ENCODE peak calls at places on chromosomes 12 and 14, in six cellular contexts. One of them, this sample, is unnamed. For H3K27me3, the result is how much of the 10 kb centered on the place peaks cover.

GRCh38 chr12:272942-273906 is 10.6 kb upstream of the SLC6A13 start:
- DNase-seq in stomach: no peak
- DNase-seq in IMR-90: no peak
- DNase-seq in adrenal gland: no peak
- DNase-seq in tibial artery: no peak
- DNase-seq in upper lobe of left lung: no peak
- DNase-seq in this sample: no peak

GRCh38 chr12:122999986-123000420 is 19.5 kb downstream of the ARL6IP4 start:
- DNase-seq in upper lobe of left lung: no peak
- DNase-seq in adrenal gland: no peak
- DNase-seq in stomach: no peak
- DNase-seq in IMR-90: no peak
- DNase-seq in tibial artery: no peak
- DNase-seq in this sample: no peak

GRCh38 chr14:90140298-90140955 is 78.6 kb downstream of the KCNK13 start:
- DNase-seq in IMR-90: peak
- DNase-seq in stomach: no peak
- DNase-seq in upper lobe of left lung: no peak
- DNase-seq in adrenal gland: no peak
- DNase-seq in tibial artery: no peak
- DNase-seq in this sample: no peak

GRCh38 chr14:104104006-104104901 is 18.8 kb downstream of the ASPG start:
- DNase-seq in stomach: no peak
- DNase-seq in upper lobe of left lung: peak
- DNase-seq in tibial artery: no peak
- DNase-seq in adrenal gland: peak
- DNase-seq in IMR-90: no peak
- DNase-seq in this sample: no peak

GRCh38 chr14:26729851-26730250 is 132.0 kb upstream of the NOVA1 start:
- DNase-seq in tibial artery: no peak
- DNase-seq in upper lobe of left lung: no peak
- DNase-seq in stomach: no peak
- DNase-seq in adrenal gland: no peak
- DNase-seq in IMR-90: no peak
- DNase-seq in this sample: no peak

GRCh38 chr12:51866762-51867161 is 18.2 kb upstream of the FIGNL2 start:
- DNase-seq in adrenal gland: no peak
- DNase-seq in upper lobe of left lung: no peak
- DNase-seq in IMR-90: no peak
- DNase-seq in stomach: no peak
- DNase-seq in tibial artery: no peak
- DNase-seq in this sample: no peak

GRCh38 chr12:132558861-132559623 is 51.3 kb downstream of the LRCOL1 start:
- DNase-seq in adrenal gland: no peak
- DNase-seq in IMR-90: no peak
- DNase-seq in stomach: no peak
- DNase-seq in tibial artery: no peak
- DNase-seq in upper lobe of left lung: peak
- DNase-seq in this sample: no peak

GRCh38 chr14:88326352-88327103 is 3.5 kb upstream of the KCNK10 start:
- DNase-seq in tibial artery: no peak
- DNase-seq in adrenal gland: no peak
- DNase-seq in IMR-90: no peak
- DNase-seq in stomach: no peak
- DNase-seq in upper lobe of left lung: peak
- DNase-seq in this sample: no peak

DNA sequence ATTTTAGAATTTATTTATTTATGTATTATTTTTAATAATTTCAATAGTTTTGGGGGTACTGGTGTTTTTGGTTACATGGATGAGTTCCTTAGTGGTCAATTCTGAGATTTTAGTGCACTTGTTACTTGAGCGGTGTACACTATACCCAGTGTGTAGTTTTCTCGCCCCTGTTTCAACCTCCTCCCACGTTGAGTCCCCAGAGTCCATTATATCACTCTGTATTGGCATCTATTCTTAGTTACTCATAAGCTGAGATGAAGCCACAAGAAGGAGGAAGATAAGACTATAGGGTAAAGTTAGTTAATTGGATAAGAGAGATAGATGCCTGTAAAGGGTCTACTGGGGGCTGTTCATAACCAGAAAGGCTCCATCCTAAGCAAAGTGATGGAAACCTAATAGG is 4.0 kb downstream of the C1S start:
- DNase-seq in IMR-90: no peak
- DNase-seq in tibial artery: no peak
- DNase-seq in stomach: no peak
- DNase-seq in upper lobe of left lung: no peak
- DNase-seq in adrenal gland: no peak
- DNase-seq in this sample: no peak
- H3K27me3 ChIP-seq in IMR-90: under half
- H3K27me3 ChIP-seq in tibial artery: under half
- H3K27me3 ChIP-seq in stomach: under half
- H3K27me3 ChIP-seq in upper lobe of left lung: under half
- H3K27me3 ChIP-seq in adrenal gland: under half
- H3K27me3 ChIP-seq in this sample: under half

GRCh38 chr14:76918751-76919421 is 92.7 kb downstream of the LRRC74A start:
- DNase-seq in IMR-90: peak
- DNase-seq in stomach: peak
- DNase-seq in tibial artery: peak
- DNase-seq in adrenal gland: peak
- DNase-seq in upper lobe of left lung: peak
- DNase-seq in this sample: peak
- TF ChIP-seq CTCF in IMR-90: peak
- TF ChIP-seq CTCF in stomach: no peak
- TF ChIP-seq CTCF in tibial artery: peak
- TF ChIP-seq CTCF in adrenal gland: peak
- TF ChIP-seq CTCF in upper lobe of left lung: peak
- TF ChIP-seq CTCF in this sample: no peak

GRCh38 chr12:53845932-53846331 is 92.7 kb upstream of the HOXC13 start:
- DNase-seq in IMR-90: no peak
- DNase-seq in upper lobe of left lung: no peak
- DNase-seq in stomach: no peak
- DNase-seq in tibial artery: no peak
- DNase-seq in adrenal gland: no peak
- DNase-seq in this sample: no peak
- H3K27me3 ChIP-seq in IMR-90: under half
- H3K27me3 ChIP-seq in upper lobe of left lung: under half
- H3K27me3 ChIP-seq in stomach: under half
- H3K27me3 ChIP-seq in tibial artery: under half
- H3K27me3 ChIP-seq in adrenal gland: under half
- H3K27me3 ChIP-seq in this sample: half or more

GRCh38 chr12:85587158-85587557 is 249.1 kb downstream of the RASSF9 start:
- DNase-seq in upper lobe of left lung: no peak
- DNase-seq in stomach: no peak
- DNase-seq in tibial artery: no peak
- DNase-seq in IMR-90: no peak
- DNase-seq in adrenal gland: no peak
- DNase-seq in this sample: no peak

GRCh38 chr12:85588221-85588620 is 248.0 kb downstream of the RASSF9 start:
- DNase-seq in IMR-90: no peak
- DNase-seq in tibial artery: no peak
- DNase-seq in upper lobe of left lung: no peak
- DNase-seq in stomach: no peak
- DNase-seq in adrenal gland: no peak
- DNase-seq in this sample: no peak
- TF ChIP-seq CTCF in IMR-90: no peak
- TF ChIP-seq CTCF in tibial artery: no peak
- TF ChIP-seq CTCF in upper lobe of left lung: no peak
- TF ChIP-seq CTCF in stomach: no peak
- TF ChIP-seq CTCF in adrenal gland: no peak
- TF ChIP-seq CTCF in this sample: no peak

GRCh38 chr12:124910561-124911478 is 3.6 kb downstream of the UBC start:
- DNase-seq in stomach: no peak
- DNase-seq in tibial artery: no peak
- DNase-seq in upper lobe of left lung: no peak
- DNase-seq in adrenal gland: no peak
- DNase-seq in IMR-90: peak
- DNase-seq in this sample: no peak
- H3K27me3 ChIP-seq in stomach: under half
- H3K27me3 ChIP-seq in tibial artery: under half
- H3K27me3 ChIP-seq in upper lobe of left lung: under half
- H3K27me3 ChIP-seq in adrenal gland: under half
- H3K27me3 ChIP-seq in IMR-90: under half
- H3K27me3 ChIP-seq in this sample: under half

GRCh38 chr12:112807452-112807851 is 15.9 kb downstream of the RPH3A start:
- DNase-seq in stomach: no peak
- DNase-seq in tibial artery: no peak
- DNase-seq in IMR-90: no peak
- DNase-seq in upper lobe of left lung: no peak
- DNase-seq in adrenal gland: no peak
- DNase-seq in this sample: no peak

GRCh38 chr12:112801055-112801454 is 9.5 kb downstream of the RPH3A start:
- DNase-seq in stomach: no peak
- DNase-seq in adrenal gland: no peak
- DNase-seq in tibial artery: no peak
- DNase-seq in upper lobe of left lung: no peak
- DNase-seq in IMR-90: no peak
- DNase-seq in this sample: no peak

GRCh38 chr12:112806721-112807120 is 15.2 kb downstream of the RPH3A start:
- DNase-seq in adrenal gland: no peak
- DNase-seq in tibial artery: no peak
- DNase-seq in IMR-90: no peak
- DNase-seq in stomach: no peak
- DNase-seq in upper lobe of left lung: no peak
- DNase-seq in this sample: no peak

GRCh38 chr12:112800183-112800582 is 8.6 kb downstream of the RPH3A start:
- DNase-seq in tibial artery: no peak
- DNase-seq in IMR-90: no peak
- DNase-seq in adrenal gland: no peak
- DNase-seq in upper lobe of left lung: no peak
- DNase-seq in stomach: no peak
- DNase-seq in this sample: no peak

GRCh38 chr12:112803620-112804279 is 12.2 kb downstream of the RPH3A start:
- DNase-seq in upper lobe of left lung: no peak
- DNase-seq in stomach: no peak
- DNase-seq in tibial artery: no peak
- DNase-seq in adrenal gland: no peak
- DNase-seq in IMR-90: no peak
- DNase-seq in this sample: no peak
- TF ChIP-seq CTCF in upper lobe of left lung: no peak
- TF ChIP-seq CTCF in stomach: no peak
- TF ChIP-seq CTCF in tibial artery: no peak
- TF ChIP-seq CTCF in adrenal gland: no peak
- TF ChIP-seq CTCF in IMR-90: no peak
- TF ChIP-seq CTCF in this sample: no peak

GRCh38 chr14:30876692-30877091 is 2.3 kb downstream of the COCH start:
- DNase-seq in IMR-90: no peak
- DNase-seq in stomach: no peak
- DNase-seq in tibial artery: no peak
- DNase-seq in adrenal gland: no peak
- DNase-seq in upper lobe of left lung: no peak
- DNase-seq in this sample: no peak
- H3K27me3 ChIP-seq in IMR-90: half or more
- H3K27me3 ChIP-seq in stomach: under half
- H3K27me3 ChIP-seq in tibial artery: under half
- H3K27me3 ChIP-seq in adrenal gland: under half
- H3K27me3 ChIP-seq in upper lobe of left lung: under half
- H3K27me3 ChIP-seq in this sample: under half